ENCODE peak calls at places on chromosomes 12 and 14, in seven cellular contexts. G is heart right ventricle, D is GM12864, Q is endothelial cell, F is GM19239, B is cardiac muscle cell, Y is astrocyte of the cerebellum. K is an unnamed sample.

GRCh38 chr14:91171291-91171690 is 57.4 kb downstream of the DGLUCY start:
- DNase-seq in B (peak; percentile 8), F (no peak), Y (no peak), D (no peak), G (peak; percentile 65), Q (no peak), K (no peak)

GRCh38 chr12:69329669-69330428 is 18.3 kb upstream of the LYZ start:
- DNase-seq in Y (no peak), D (no peak), G (no peak), F (no peak), Q (no peak), B (no peak), K (no peak)

GRCh38 chr12:58741226-58741625 is 179.1 kb downstream of the LRIG3 start:
- DNase-seq in G (no peak), D (no peak), Y (no peak), B (no peak), F (no peak), Q (no peak), K (no peak)

GRCh38 chr14:71583246-71583645 is 349.0 kb upstream of the RGS6 start:
- DNase-seq in Q (no peak), F (no peak), B (no peak), D (no peak), G (no peak), Y (no peak), K (no peak)

GRCh38 chr14:99164712-99165111 is 107.3 kb downstream of the BCL11B start:
- DNase-seq in Q (no peak), F (no peak), D (no peak), Y (no peak), B (no peak), G (no peak), K (no peak)

GRCh38 chr12:28711411-28711810 is 437.7 kb upstream of the FAR2 start:
- DNase-seq in F (no peak), G (no peak), D (no peak), B (no peak), Q (no peak), Y (no peak), K (no peak)

GRCh38 chr12:121657305-121658008 is 12.0 kb downstream of the MORN3 start:
- DNase-seq in Y (no peak), G (no peak), D (no peak), B (no peak), Q (no peak), F (no peak), K (no peak)

GRCh38 chr14:68762944-68763831 is 29.7 kb downstream of the ZFP36L1 start:
- DNase-seq in G (peak; percentile 83), Q (peak; percentile 51), D (no peak), B (peak; percentile 87), F (no peak), Y (no peak), K (no peak)

GRCh38 chr12:31876568-31877424 is 82.4 kb upstream of the RESF1 start:
- DNase-seq in G (peak; percentile 28), D (no peak), Q (peak; percentile 4), F (no peak), B (no peak), Y (no peak), K (no peak)

GRCh38 chr12:111175404-111175803 is 193.5 kb downstream of the PHETA1 start:
- DNase-seq in Y (no peak), G (no peak), Q (no peak), F (no peak), D (no peak), B (no peak), K (no peak)

GRCh38 chr14:100905166-100905565 is 1.6 kb upstream of the RTL1 start:
- DNase-seq in Y (no peak), B (no peak), Q (no peak), D (no peak), F (no peak), G (no peak), K (no peak)

GRCh38 chr12:28710882-28711281 is 438.2 kb upstream of the FAR2 start:
- DNase-seq in F (no peak), G (no peak), D (no peak), Q (no peak), Y (peak; percentile 63), B (no peak), K (no peak)

GRCh38 chr12:57657744-57658143 is 24.7 kb upstream of the B4GALNT1 start:
- DNase-seq in G (no peak), D (no peak), F (no peak), Y (no peak), Q (no peak), B (no peak), K (no peak)

GRCh38 chr12:54404061-54405004 is 14.7 kb downstream of the ITGA5 start:
- DNase-seq in D (no peak), G (no peak), F (no peak), B (peak; percentile 82), Y (no peak), Q (peak; percentile 70), K (no peak)

GRCh38 chr14:101184562-101184961 is 281.0 kb upstream of the RTL1 start:
- DNase-seq in Y (no peak), B (no peak), Q (no peak), G (no peak), F (no peak), D (no peak), K (no peak)

GRCh38 chr14:85191986-85192385 is 338.0 kb upstream of the FLRT2 start:
- DNase-seq in Y (no peak), F (no peak), Q (no peak), B (no peak), G (no peak), D (no peak), K (no peak)